ENCODE peak calls at places on chromosome 6, in eight cellular contexts. C, F, J, A, L, P, Y and O are unnamed samples.

GRCh38 chr6:132205946-132206345 is 195.3 kb downstream of the MOXD1 start:
- DNase-seq in F (no peak), Y (no peak), J (no peak), A (no peak), L (no peak), C (peak; percentile 34), P (no peak), O (peak; percentile 10)

GRCh38 chr6:82251942-82252341 is 4.4 kb upstream of the IBTK start:
- DNase-seq in Y (peak; percentile 67), L (no peak), C (peak; percentile 54), F (no peak), A (no peak), P (peak; percentile 35), J (peak; percentile 56), O (peak; percentile 65)

GRCh38 chr6:16511723-16512584 is 249.3 kb downstream of the ATXN1 start:
- DNase-seq in A (no peak), J (no peak), F (peak; percentile 64), L (no peak), P (no peak), C (no peak), Y (no peak), O (no peak)

GRCh38 chr6:143701343-143702234 is 23.8 kb downstream of the PHACTR2 start:
- DNase-seq in P (no peak), F (no peak), C (peak; percentile 13), L (no peak), Y (peak; percentile 81), J (no peak), A (no peak), O (peak; percentile 21)

GRCh38 chr6:97703661-97704060 is 420.6 kb upstream of the MMS22L start:
- DNase-seq in C (no peak), A (no peak), F (no peak), P (no peak), J (no peak), Y (no peak), L (no peak), O (no peak)

GRCh38 chr6:158376650-158377081 is 64.4 kb downstream of the TULP4 start:
- DNase-seq in A (no peak), Y (no peak), P (no peak), L (no peak), F (no peak), C (peak; percentile 89), J (no peak), O (peak; percentile 76)

GRCh38 chr6:117352466-117353081 is 73.2 kb downstream of the ROS1 start:
- DNase-seq in P (peak; percentile 36), L (no peak), Y (peak; percentile 33), F (no peak), J (peak; percentile 28), C (peak; percentile 16), A (no peak), O (peak; percentile 43)

GRCh38 chr6:110323004-110323657 is 35.0 kb downstream of the METTL24 start:
- DNase-seq in Y (no peak), L (no peak), J (peak; percentile 15), P (no peak), F (no peak), A (no peak), C (no peak), O (no peak)

GRCh38 chr6:3825331-3825831 is 23.8 kb upstream of the FAM50B start:
- DNase-seq in Y (peak; percentile 42), A (peak; percentile 17), F (no peak), P (peak; percentile 40), L (peak; percentile 72), J (peak; percentile 64), C (peak; percentile 32), O (peak; percentile 81)

GRCh38 chr6:5936611-5937010 is 70.1 kb downstream of the NRN1 start:
- DNase-seq in C (no peak), L (no peak), Y (no peak), J (no peak), A (no peak), F (no peak), P (no peak), O (no peak)

GRCh38 chr6:70604254-70604653 is 37.5 kb downstream of the SDHAF4 start:
- DNase-seq in L (no peak), A (no peak), C (no peak), J (no peak), F (no peak), Y (no peak), P (no peak), O (no peak)

GRCh38 chr6:16472349-16473069 is 234.1 kb downstream of the GMPR start:
- DNase-seq in L (no peak), F (no peak), P (no peak), J (peak; percentile 75), C (peak; percentile 92), A (no peak), Y (peak; percentile 89), O (peak; percentile 47)

GRCh38 chr6:21918081-21918480 is 324.5 kb downstream of the SOX4 start:
- DNase-seq in J (no peak), F (no peak), C (no peak), A (no peak), L (no peak), P (no peak), Y (no peak), O (no peak)

GRCh38 chr6:136051140-136051775 is 198.9 kb downstream of the MTFR2 start:
- DNase-seq in J (peak; percentile 63), C (peak; percentile 92), L (no peak), A (no peak), Y (peak; percentile 76), P (peak; percentile 33), F (no peak), O (no peak)

GRCh38 chr6:1767481-1768246 is 157.9 kb downstream of the FOXC1 start:
- DNase-seq in L (no peak), P (peak; percentile 2), J (peak; percentile 23), F (no peak), C (peak; percentile 46), A (no peak), Y (peak; percentile 16), O (peak; percentile 89)

GRCh38 chr6:101803146-101803545 is 409.6 kb downstream of the GRIK2 start:
- DNase-seq in P (no peak), F (no peak), A (no peak), L (no peak), C (peak; percentile 52), J (peak; percentile 10), Y (no peak), O (no peak)

GRCh38 chr6:29811377-29811776 is 16.2 kb upstream of the HLA-G start:
- DNase-seq in L (no peak), P (no peak), F (no peak), J (no peak), C (no peak), Y (no peak), A (no peak), O (no peak)

GRCh38 chr6:29810371-29810770 is 17.3 kb upstream of the HLA-G start:
- DNase-seq in J (no peak), Y (no peak), A (no peak), F (no peak), C (no peak), P (no peak), L (no peak), O (no peak)

GRCh38 chr6:29806387-29806786 is 21.2 kb upstream of the HLA-G start:
- DNase-seq in A (no peak), C (no peak), P (no peak), L (no peak), J (no peak), F (no peak), Y (no peak), O (no peak)

GRCh38 chr6:29813066-29813465 is 14.6 kb upstream of the HLA-G start:
- DNase-seq in C (no peak), J (no peak), A (no peak), Y (no peak), P (no peak), F (no peak), L (no peak), O (no peak)

GRCh38 chr6:29809249-29809648 is 18.4 kb upstream of the HLA-G start:
- DNase-seq in F (no peak), Y (no peak), C (no peak), A (no peak), L (no peak), J (no peak), P (no peak), O (no peak)
- H3K27ac ChIP-seq in F (no peak overlapping the region), Y (no peak overlapping the region), C (no peak overlapping the region), A (no peak overlapping the region), L (no peak overlapping the region), J (no peak overlapping the region), P (no peak overlapping the region), O (no peak overlapping the region)

GRCh38 chr6:159806021-159806458 is 6.0 kb downstream of the PNLDC1 start:
- DNase-seq in A (no peak), F (no peak), C (no peak), P (no peak), Y (peak; percentile 17), L (no peak), J (no peak), O (no peak)

GRCh38 chr6:159808647-159809046 is 8.6 kb downstream of the PNLDC1 start:
- DNase-seq in F (no peak), L (no peak), P (no peak), C (no peak), J (no peak), Y (no peak), A (no peak), O (no peak)

GRCh38 chr6:159809149-159809548 is 9.1 kb downstream of the PNLDC1 start:
- DNase-seq in F (no peak), L (no peak), A (no peak), C (no peak), P (no peak), J (no peak), Y (no peak), O (no peak)

GRCh38 chr6:159805418-159806020 is 5.4 kb downstream of the PNLDC1 start:
- DNase-seq in P (no peak), A (no peak), L (no peak), J (no peak), Y (no peak), C (no peak), F (no peak), O (no peak)

GRCh38 chr6:159807150-159807859 is 7.2 kb downstream of the PNLDC1 start:
- DNase-seq in P (no peak), L (no peak), J (no peak), A (no peak), C (no peak), F (no peak), Y (no peak), O (no peak)
- H3K27ac ChIP-seq in P (no peak overlapping the region), L (no peak overlapping the region), J (no peak overlapping the region), A (no peak overlapping the region), C (no peak overlapping the region), F (no peak overlapping the region), Y (no peak overlapping the region), O (no peak overlapping the region)

GRCh38 chr6:34425498-34426410 is at the start of gene RPS10:
- DNase-seq in P (peak; percentile 90), A (peak; percentile 83), C (peak; percentile 92), L (peak; percentile 83), F (peak; percentile 83), J (peak; percentile 95), Y (peak; percentile 93), O (peak; percentile 96)

GRCh38 chr6:34425132-34425497 is 754 bp downstream of the RPS10 start:
- DNase-seq in L (no peak), A (no peak), P (no peak), F (no peak), J (peak; percentile 30), Y (peak; percentile 22), C (no peak), O (peak; percentile 55)

GRCh38 chr6:34423254-34423653 is 2.6 kb downstream of the RPS10 start:
- DNase-seq in L (no peak), Y (peak; percentile 25), C (peak; percentile 54), J (peak; percentile 44), F (no peak), P (no peak), A (no peak), O (peak; percentile 41)

GRCh38 chr6:34424200-34425131 is 1.4 kb downstream of the RPS10 start:
- DNase-seq in A (no peak), F (no peak), Y (no peak), C (no peak), P (no peak), L (no peak), J (no peak), O (no peak)
- H3K27ac ChIP-seq in A (peak overlapping the region; percentile 72), F (peak overlapping the region; percentile 95), Y (peak overlapping the region; percentile 95), C (peak overlapping the region; percentile 81), P (peak overlapping the region; percentile 92), L (peak overlapping the region; percentile 90), J (no peak overlapping the region), O (peak overlapping the region; percentile 70)

GRCh38 chr6:32255212-32256153 is 31.6 kb upstream of the NOTCH4 start:
- DNase-seq in A (peak; percentile 42), F (peak; percentile 44), Y (peak; percentile 92), J (peak; percentile 92), P (peak; percentile 82), C (peak; percentile 93), L (peak; percentile 64), O (peak; percentile 96)
- H3K27ac ChIP-seq in A (peak overlapping the region; percentile 69), F (no peak overlapping the region), Y (peak overlapping the region; percentile 79), J (peak overlapping the region; percentile 42), P (peak overlapping the region; percentile 60), C (peak overlapping the region; percentile 81), L (peak overlapping the region; percentile 83), O (peak overlapping the region; percentile 49)